ENCODE peak calls at places on chromosome 21, in six cellular contexts. Y is K562, V is GM12878, N is A549, B is upper lobe of left lung, F is HepG2. O is an unnamed sample.

GRCh38 chr21:41632748-41633475 is 125.0 kb upstream of the TMPRSS2 start:
- ATAC-seq in N (no peak), V (no peak), B (no peak), Y (no peak), F (no peak), O (no peak)

GRCh38 chr21:17901458-17902092 is 82.4 kb upstream of the C21orf91 start:
- ATAC-seq in F (no peak), Y (peak; percentile 61), V (peak; percentile 41), N (no peak), B (no peak), O (no peak)

GRCh38 chr21:14453339-14453738 is 70.4 kb upstream of the HSPA13 start:
- ATAC-seq in V (peak; percentile 88), Y (peak; percentile 48), N (no peak), B (no peak), F (no peak), O (no peak)

GRCh38 chr21:25464275-25464674 is 143.0 kb downstream of the MRPL39 start:
- ATAC-seq in N (no peak), Y (no peak), B (no peak), F (no peak), V (peak; percentile 76), O (no peak)

GRCh38 chr21:14901482-14901958 is 163.3 kb downstream of the NRIP1 start:
- ATAC-seq in F (no peak), Y (no peak), N (no peak), V (peak; percentile 85), B (no peak), O (no peak)

GRCh38 chr21:46621457-46622182 is 13.9 kb upstream of the PRMT2 start:
- ATAC-seq in Y (no peak), N (no peak), F (peak; percentile 70), B (no peak), V (no peak), O (no peak)

GRCh38 chr21:31752352-31752751 is 20.4 kb upstream of the SCAF4 start:
- ATAC-seq in B (no peak), F (no peak), V (no peak), N (peak; percentile 50), Y (no peak), O (no peak)

GRCh38 chr21:27021801-27022200 is 54.9 kb upstream of the ADAMTS5 start:
- ATAC-seq in V (no peak), Y (no peak), N (no peak), B (no peak), F (no peak), O (no peak)

GRCh38 chr21:41188476-41189146 is 20.7 kb downstream of the BACE2 start:
- ATAC-seq in B (no peak), V (no peak), Y (no peak), N (no peak), F (no peak), O (no peak)

GRCh38 chr21:42093991-42094417 is 22.9 kb downstream of the UMODL1 start:
- ATAC-seq in B (no peak), F (no peak), N (no peak), V (no peak), Y (no peak), O (peak; percentile 39)

GRCh38 chr21:31795992-31796391 is 64.1 kb upstream of the SCAF4 start:
- ATAC-seq in N (no peak), F (no peak), B (no peak), Y (no peak), V (no peak), O (peak; percentile 82)

GRCh38 chr21:28337319-28337718 is 655.4 kb downstream of the LTN1 start:
- ATAC-seq in F (peak; percentile 74), V (no peak), Y (no peak), B (no peak), N (no peak), O (no peak)

GRCh38 chr21:29521872-29522271 is 223.2 kb downstream of the BACH1 start:
- ATAC-seq in Y (no peak), N (no peak), B (no peak), V (no peak), F (no peak), O (no peak)

GRCh38 chr21:31735518-31735992 is 3.6 kb upstream of the SCAF4 start:
- ATAC-seq in Y (peak; percentile 0), F (no peak), V (no peak), B (no peak), N (no peak), O (no peak)

GRCh38 chr21:15534450-15534886 is 195.3 kb upstream of the USP25 start:
- ATAC-seq in V (no peak), F (no peak), N (no peak), Y (no peak), B (no peak), O (no peak)

GRCh38 chr21:25313891-25314646 is 293.2 kb downstream of the MRPL39 start:
- ATAC-seq in B (no peak), V (peak; percentile 48), F (no peak), N (no peak), Y (no peak), O (no peak)

GRCh38 chr21:41477641-41478318 is 30.2 kb downstream of the TMPRSS2 start:
- ATAC-seq in V (peak; percentile 33), B (peak; percentile 1), N (no peak), F (peak; percentile 43), Y (no peak), O (no peak)

GRCh38 chr21:31151682-31152081 is 113.4 kb upstream of the KRTAP19-8 start:
- ATAC-seq in N (no peak), F (no peak), B (no peak), V (no peak), Y (no peak), O (peak; percentile 22)

GRCh38 chr21:29232601-29233541 is 65.9 kb upstream of the BACH1 start:
- ATAC-seq in Y (peak; percentile 72), N (no peak), B (no peak), V (peak; percentile 42), F (no peak), O (no peak)

GRCh38 chr21:42469272-42469671 is 26.8 kb downstream of the RSPH1 start:
- ATAC-seq in V (peak; percentile 59), F (peak; percentile 47), N (no peak), Y (no peak), B (no peak), O (no peak)

GRCh38 chr21:22597660-22598255 is 1599.5 kb downstream of the NCAM2 start:
- ATAC-seq in F (no peak), B (no peak), Y (no peak), N (no peak), V (no peak), O (no peak)

GRCh38 chr21:46424062-46424591 is 34.6 kb upstream of the DIP2A start:
- ATAC-seq in B (no peak), F (peak; percentile 62), V (no peak), Y (peak; percentile 66), N (no peak), O (no peak)

GRCh38 chr21:31502537-31503143 is 156.9 kb upstream of the SOD1 start:
- ATAC-seq in N (no peak), V (no peak), Y (no peak), F (no peak), B (no peak), O (no peak)

GRCh38 chr21:46131721-46132651 is 23.4 kb downstream of the FTCD start:
- ATAC-seq in B (no peak), Y (no peak), V (no peak), F (no peak), N (no peak), O (no peak)

GRCh38 chr21:30620080-30620479 is 347 bp upstream of the KRTAP20-4 start:
- ATAC-seq in F (no peak), Y (no peak), V (no peak), B (no peak), N (no peak), O (no peak)

GRCh38 chr21:30943920-30944319 is 62.5 kb upstream of the KRTAP11-1 start:
- ATAC-seq in Y (no peak), F (no peak), N (no peak), B (no peak), V (no peak), O (no peak)

DNA sequence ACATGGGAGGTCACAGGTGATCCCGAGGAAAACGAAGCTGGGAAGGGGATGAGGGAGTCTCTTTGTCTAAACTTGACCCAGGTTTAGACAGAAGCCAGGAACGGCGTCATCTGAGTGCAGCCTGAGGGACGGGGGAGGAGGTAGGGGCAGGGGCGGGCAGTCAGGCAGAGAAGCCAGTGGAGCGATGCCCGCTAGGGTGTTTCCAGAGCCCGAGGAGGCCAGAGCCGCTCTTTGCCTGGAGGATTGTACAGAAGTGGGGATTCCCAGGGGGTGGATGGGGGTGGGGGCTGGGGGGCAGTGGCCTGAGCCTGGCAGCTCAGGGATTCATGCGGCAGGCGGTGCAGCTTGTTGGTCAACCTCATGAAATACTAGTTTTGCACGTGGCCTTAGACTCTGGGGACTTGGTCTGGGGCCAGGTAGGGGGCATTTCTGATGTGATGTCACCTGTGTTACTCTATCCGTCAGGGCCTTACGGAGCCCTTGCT is 58.4 kb downstream of the VPS26C start:
- ATAC-seq in V (peak; percentile 82), F (peak; percentile 30), N (no peak), Y (no peak), B (no peak), O (no peak)
- TF ChIP-seq EP300 in V (peak; percentile 11), F (no peak), N (no peak), Y (no peak), B (no peak), O (no peak)

DNA sequence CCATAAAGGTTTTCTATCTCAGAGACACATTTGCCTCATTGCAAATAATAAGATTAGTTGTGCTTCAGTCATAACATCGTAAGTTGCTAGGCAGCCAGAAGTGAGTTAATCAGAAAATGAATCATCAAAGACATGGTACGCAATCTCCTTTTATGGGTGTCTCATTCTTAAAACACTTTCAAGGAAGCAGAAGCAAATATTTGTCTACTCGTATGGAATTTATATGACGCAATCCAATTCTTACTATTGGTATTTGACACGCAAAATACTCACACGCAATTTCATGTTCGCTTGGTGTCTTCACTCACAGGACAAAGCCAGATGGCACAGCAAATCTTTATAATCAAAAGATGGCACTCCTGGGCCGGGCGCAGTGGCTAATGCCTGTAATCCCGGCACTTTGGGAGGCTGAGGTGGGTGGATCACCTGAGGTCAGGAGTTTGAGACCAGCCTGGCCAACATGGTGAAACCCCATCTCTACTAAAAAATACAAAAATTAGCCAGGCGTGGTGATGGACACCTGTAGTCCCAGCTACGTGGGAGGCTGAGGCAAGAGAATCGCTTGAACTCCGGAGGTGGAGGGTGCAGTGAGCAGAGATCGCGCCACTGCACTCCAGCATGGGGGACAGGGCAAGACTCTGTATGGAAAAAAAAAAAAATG is 56.4 kb downstream of the HLCS start:
- ATAC-seq in V (no peak), Y (no peak), B (no peak), N (peak; percentile 92), F (no peak), O (no peak)
- TF ChIP-seq EP300 in V (no peak), Y (no peak), B (no peak), N (peak; percentile 96), F (no peak), O (no peak)

DNA sequence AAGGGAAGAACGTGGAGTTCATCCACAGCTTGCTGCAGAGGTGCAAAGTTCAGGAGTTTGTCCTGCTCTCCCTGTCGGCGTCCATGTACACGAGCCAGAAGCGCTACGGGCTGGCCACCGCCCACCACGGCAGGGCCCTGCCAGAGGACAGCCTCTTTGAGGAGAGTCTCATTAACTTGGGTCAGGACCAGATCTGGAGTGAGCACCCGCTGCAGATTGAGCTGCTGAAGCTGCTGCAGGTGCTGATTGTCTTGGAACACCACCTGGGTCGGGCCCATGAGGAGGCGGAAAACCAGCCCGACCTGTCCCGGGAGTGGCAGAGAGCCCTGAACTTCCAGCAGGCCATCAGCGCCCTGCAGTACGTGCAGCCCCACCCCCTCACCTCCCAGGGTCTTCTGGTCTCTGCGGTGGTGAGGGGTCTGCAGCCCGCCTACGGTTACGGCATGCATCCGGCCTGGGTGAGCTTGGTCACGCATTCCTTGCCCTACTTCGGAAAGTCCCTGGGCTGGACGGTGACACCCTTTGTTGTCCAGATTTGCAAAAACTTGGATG is 73.8 kb upstream of the MORC3 start:
- ATAC-seq in N (no peak), B (peak; percentile 68), Y (no peak), V (no peak), F (no peak), O (no peak)
- TF ChIP-seq EP300 in N (no peak), B (no peak), Y (no peak), V (no peak), F (no peak), O (no peak)

GRCh38 chr21:44817914-44818635 is at the start of gene SUMO3:
- ATAC-seq in N (peak; percentile 58), Y (peak; percentile 82), F (peak; percentile 65), B (peak; percentile 66), V (peak; percentile 82), O (peak; percentile 82)
- TF ChIP-seq EP300 in N (no peak), Y (peak; percentile 47), F (no peak), B (no peak), V (no peak), O (no peak)

O was measured in gastroesophageal sphincter.